ENCODE peak calls at places on chromosomes 16 and 17, in nine cellular contexts. A, X, U, T, F, H, R, P and L are unnamed samples.

GRCh38 chr16:84791088-84791487 is 28.7 kb upstream of the CRISPLD2 start:
- DNase-seq in R (no peak), F (no peak), A (no peak), X (no peak), P (no peak), H (no peak), T (no peak), U (no peak), L (no peak)

GRCh38 chr16:22077700-22078313 is 14.5 kb upstream of the VWA3A start:
- DNase-seq in R (peak), U (peak), X (peak), P (peak), T (peak), A (peak), H (peak), F (peak), L (peak)

GRCh38 chr17:63399856-63400255 is 46.2 kb downstream of the CYB561 start:
- DNase-seq in X (no peak), A (no peak), U (no peak), F (peak), T (no peak), P (peak), R (no peak), H (no peak), L (peak)

GRCh38 chr17:33057564-33057963 is 65.9 kb downstream of the SPACA3 start:
- DNase-seq in A (no peak), P (no peak), F (no peak), H (no peak), X (no peak), R (no peak), T (no peak), U (no peak), L (no peak)

GRCh38 chr17:1070411-1070810 is 73.5 kb downstream of the TIMM22 start:
- DNase-seq in H (no peak), F (no peak), A (no peak), T (no peak), X (no peak), R (no peak), P (no peak), U (no peak), L (no peak)

GRCh38 chr16:58393138-58393504 is 850 bp downstream of the GINS3 start:
- DNase-seq in R (peak), P (no peak), H (no peak), T (no peak), U (no peak), X (peak), F (no peak), A (no peak), L (no peak)

GRCh38 chr16:68995011-68995504 is 110.4 kb upstream of the HAS3 start:
- DNase-seq in X (no peak), P (no peak), A (no peak), F (no peak), T (peak), U (no peak), H (no peak), R (no peak), L (no peak)

GRCh38 chr17:8997994-8998628 is 23.2 kb upstream of the NTN1 start:
- DNase-seq in U (no peak), P (no peak), H (peak), R (peak), A (peak), T (peak), F (peak), X (no peak), L (peak)

GRCh38 chr16:59591480-59591879 is 857.4 kb upstream of the GOT2 start:
- DNase-seq in U (no peak), P (no peak), T (no peak), R (no peak), H (no peak), A (no peak), F (no peak), X (no peak), L (no peak)

GRCh38 chr17:2402517-2402916 is 1.7 kb upstream of the MNT start:
- DNase-seq in R (no peak), A (no peak), H (no peak), X (no peak), U (no peak), P (no peak), F (no peak), T (no peak), L (peak)

GRCh38 chr17:64173646-64174045 is 43.7 kb upstream of the ERN1 start:
- DNase-seq in A (no peak), F (no peak), P (no peak), H (no peak), R (no peak), T (no peak), U (no peak), X (no peak), L (no peak)

GRCh38 chr16:30535106-30535776 is 583 bp upstream of the ZNF747 start:
- DNase-seq in F (no peak), T (no peak), P (no peak), U (no peak), A (no peak), R (no peak), H (no peak), X (no peak), L (no peak)

GRCh38 chr16:27598921-27599565 is 49.1 kb downstream of the KATNIP start:
- DNase-seq in R (no peak), F (no peak), P (no peak), U (no peak), T (no peak), H (no peak), X (no peak), A (no peak), L (no peak)